ENCODE peak calls at places on chromosome 19, in five cellular contexts. T is brain microvascular endothelial cell, Q is non-pigmented ciliary epithelial cell, Y is cerebellar nuclear complex, I is NCI-H1105. F is an unnamed sample.
A peak's percentile ranks its signal among the peaks of the same experiment; 100 is the strongest.

GRCh38 chr19:2081873-2082810 is 14.0 kb downstream of the MOB3A start:
- DNase-seq in T (no peak), Q (no peak), Y (no peak), I (no peak), F (no peak)

GRCh38 chr19:43820098-43820860 is 6.8 kb upstream of the ZNF283 start:
- DNase-seq in T (peak; percentile 27), Q (peak; percentile 5), Y (no peak), I (no peak), F (no peak)

GRCh38 chr19:2492870-2493269 is 16.9 kb downstream of the GADD45B start:
- DNase-seq in T (no peak), Q (no peak), Y (no peak), I (no peak), F (no peak)

GRCh38 chr19:2589441-2589840 is 113.1 kb downstream of the GNG7 start:
- DNase-seq in T (no peak), Q (no peak), Y (no peak), I (no peak), F (no peak)

GRCh38 chr19:19606021-19606420 is 12.5 kb downstream of the PBX4 start:
- DNase-seq in T (no peak), Q (no peak), Y (no peak), I (no peak), F (no peak)

GRCh38 chr19:3467437-3468198 is 12.7 kb downstream of the SMIM24 start:
- DNase-seq in T (no peak), Q (no peak), Y (no peak), I (no peak), F (no peak)

GRCh38 chr19:16374436-16374835 is 49.8 kb downstream of the KLF2 start:
- DNase-seq in T (no peak), Q (no peak), Y (no peak), I (no peak), F (no peak)

GRCh38 chr19:46069841-46070341 is 29.1 kb upstream of the IGFL4 start:
- DNase-seq in T (peak; percentile 96), Q (peak; percentile 88), Y (no peak), I (peak; percentile 19), F (peak; percentile 79)

GRCh38 chr19:49631279-49631588 is 8.7 kb downstream of the RRAS start:
- DNase-seq in T (no peak), Q (no peak), Y (no peak), I (no peak), F (no peak)

GRCh38 chr19:51948979-51949378 is 21.7 kb downstream of the ZNF613 start:
- DNase-seq in T (peak; percentile 16), Q (no peak), Y (peak; percentile 14), I (no peak), F (no peak)

F was measured in HFFc6.